ENCODE peak calls at places on chromosomes 5 and 9, in nine cellular contexts. R is thoracic aorta, P is H1, O is tibial nerve, E is adrenal gland, U is body of pancreas, K is MM.1S, C is pancreas, I is IMR-90. B is an unnamed sample.

GRCh38 chr5:106730912-106731311 is 939.8 kb downstream of the EFNA5 start:
- DNase-seq in R (no peak), P (no peak), O (no peak), E (no peak), U (no peak), K (no peak), C (no peak), I (no peak), B (no peak)

GRCh38 chr5:133820516-133820915 is 147.9 kb downstream of the C5orf15 start:
- DNase-seq in R (no peak), P (no peak), O (no peak), E (no peak), U (no peak), K (peak; percentile 1), C (no peak), I (no peak), B (peak; percentile 27)

GRCh38 chr5:132896685-132897084 is 23.2 kb downstream of the LEAP2 start:
- DNase-seq in R (no peak), P (no peak), O (no peak), E (no peak), U (no peak), K (peak; percentile 87), C (no peak), I (no peak), B (no peak)

GRCh38 chr5:94908889-94909480 is 290.5 kb downstream of the SLF1 start:
- DNase-seq in R (no peak), P (no peak), O (no peak), E (no peak), U (no peak), K (peak; percentile 53), C (no peak), I (peak; percentile 37), B (no peak)

GRCh38 chr5:157222506-157223230 is 42.0 kb downstream of the ITK start:
- DNase-seq in R (no peak), P (no peak), O (no peak), E (no peak), U (no peak), K (peak; percentile 26), C (no peak), I (peak; percentile 35), B (no peak)

GRCh38 chr5:14357861-14358260 is 214.7 kb downstream of the TRIO start:
- DNase-seq in R (no peak), P (peak; percentile 75), O (no peak), E (no peak), U (no peak), K (no peak), C (no peak), I (no peak), B (no peak)

GRCh38 chr5:134226441-134227192 is 744 bp upstream of the PPP2CA start:
- DNase-seq in R (no peak), P (no peak), O (peak; percentile 16), E (no peak), U (peak; percentile 92), K (peak; percentile 90), C (no peak), I (peak; percentile 54), B (no peak)

GRCh38 chr5:149228610-149229297 is 42.9 kb upstream of the AFAP1L1 start:
- DNase-seq in R (no peak), P (no peak), O (no peak), E (peak; percentile 72), U (peak; percentile 59), K (no peak), C (no peak), I (peak; percentile 92), B (no peak)

GRCh38 chr5:133475986-133476385 is 136.4 kb downstream of the FSTL4 start:
- DNase-seq in R (no peak), P (no peak), O (no peak), E (no peak), U (no peak), K (no peak), C (no peak), I (no peak), B (no peak)

GRCh38 chr5:72295539-72295938 is 24.5 kb downstream of the MRPS27 start:
- DNase-seq in R (no peak), P (no peak), O (no peak), E (no peak), U (no peak), K (no peak), C (no peak), I (no peak), B (no peak)

GRCh38 chr5:147756566-147756965 is 26.0 kb downstream of the JAKMIP2 start:
- DNase-seq in R (no peak), P (no peak), O (no peak), E (no peak), U (peak; percentile 8), K (peak; percentile 74), C (no peak), I (no peak), B (no peak)

GRCh38 chr9:93574091-93574899 is 2.1 kb upstream of the PHF2 start:
- DNase-seq in R (no peak), P (no peak), O (no peak), E (no peak), U (no peak), K (no peak), C (peak; percentile 1), I (no peak), B (no peak)

GRCh38 chr9:27548055-27548741 is 18.6 kb upstream of the MOB3B start:
- DNase-seq in R (no peak), P (no peak), O (no peak), E (no peak), U (peak; percentile 18), K (peak; percentile 6), C (no peak), I (peak; percentile 51), B (no peak)

GRCh38 chr5:135033026-135033861 is 784 bp downstream of the PITX1 start:
- DNase-seq in R (no peak), P (peak; percentile 72), O (no peak), E (peak; percentile 35), U (no peak), K (peak; percentile 60), C (no peak), I (peak; percentile 56), B (peak; percentile 79)

GRCh38 chr9:109242751-109243150 is 75.7 kb upstream of the FRRS1L start:
- DNase-seq in R (no peak), P (no peak), O (no peak), E (no peak), U (no peak), K (no peak), C (no peak), I (no peak), B (no peak)

DNA sequence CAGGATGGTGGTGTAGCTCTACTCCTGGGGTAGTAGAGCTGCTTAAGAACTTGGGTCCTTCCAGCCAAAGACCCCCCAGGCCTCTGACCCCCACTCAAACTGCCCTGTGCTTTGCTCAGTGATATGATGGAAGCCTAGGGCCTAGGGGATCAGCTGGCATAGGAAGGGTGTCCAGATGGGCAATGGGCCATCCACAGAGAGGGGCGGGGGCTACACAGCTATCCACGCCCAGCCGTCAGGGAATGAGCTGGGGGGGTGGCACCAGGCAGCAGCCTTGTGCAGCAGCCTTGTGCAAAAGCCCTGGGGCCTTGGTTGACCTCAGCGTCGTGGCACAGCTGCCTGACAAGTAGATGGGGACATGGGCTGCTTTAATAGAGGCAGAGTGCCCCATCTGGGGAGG is 43.1 kb downstream of the DAB2IP start:
- DNase-seq in R (no peak), P (no peak), O (no peak), E (no peak), U (no peak), K (no peak), C (no peak), I (no peak), B (no peak)
- H3K4me1 ChIP-seq in R (peaks cover 34% of the 10 kb centered on the region), P (peaks cover 6% of the 10 kb centered on the region), O (no peaks in the 10 kb centered on the region), E (peaks cover 6% of the 10 kb centered on the region), U (peaks cover 19% of the 10 kb centered on the region), K (no peaks in the 10 kb centered on the region), C (peaks cover under 1% of the 10 kb centered on the region), I (peaks cover 14% of the 10 kb centered on the region), B (peaks cover 20% of the 10 kb centered on the region)

DNA sequence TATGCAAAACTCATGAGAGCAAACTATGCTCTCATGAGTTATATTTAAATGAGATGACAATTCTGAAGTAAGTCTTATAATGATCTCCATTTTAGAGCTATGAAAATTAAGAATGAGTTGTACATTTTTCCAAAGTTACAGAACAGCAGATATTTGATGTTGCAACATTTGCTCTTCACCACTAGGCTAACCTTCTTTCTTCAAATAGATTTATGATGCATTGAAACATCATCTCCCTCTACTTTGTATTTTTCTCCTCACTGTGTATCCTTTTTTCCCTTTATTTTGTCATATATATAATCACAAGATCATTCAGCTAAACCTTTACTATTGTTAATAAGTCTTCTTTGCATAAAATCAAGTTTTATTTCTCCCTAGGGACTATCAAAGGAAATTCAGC is 497.7 kb upstream of the TYRP1 start:
- DNase-seq in R (no peak), P (no peak), O (no peak), E (no peak), U (no peak), K (no peak), C (no peak), I (no peak), B (no peak)
- TF ChIP-seq CTCF in R (no peak), P (no peak), O (no peak), E (no peak), U (no peak), K (no peak), C (no peak), I (no peak), B (no peak)

DNA sequence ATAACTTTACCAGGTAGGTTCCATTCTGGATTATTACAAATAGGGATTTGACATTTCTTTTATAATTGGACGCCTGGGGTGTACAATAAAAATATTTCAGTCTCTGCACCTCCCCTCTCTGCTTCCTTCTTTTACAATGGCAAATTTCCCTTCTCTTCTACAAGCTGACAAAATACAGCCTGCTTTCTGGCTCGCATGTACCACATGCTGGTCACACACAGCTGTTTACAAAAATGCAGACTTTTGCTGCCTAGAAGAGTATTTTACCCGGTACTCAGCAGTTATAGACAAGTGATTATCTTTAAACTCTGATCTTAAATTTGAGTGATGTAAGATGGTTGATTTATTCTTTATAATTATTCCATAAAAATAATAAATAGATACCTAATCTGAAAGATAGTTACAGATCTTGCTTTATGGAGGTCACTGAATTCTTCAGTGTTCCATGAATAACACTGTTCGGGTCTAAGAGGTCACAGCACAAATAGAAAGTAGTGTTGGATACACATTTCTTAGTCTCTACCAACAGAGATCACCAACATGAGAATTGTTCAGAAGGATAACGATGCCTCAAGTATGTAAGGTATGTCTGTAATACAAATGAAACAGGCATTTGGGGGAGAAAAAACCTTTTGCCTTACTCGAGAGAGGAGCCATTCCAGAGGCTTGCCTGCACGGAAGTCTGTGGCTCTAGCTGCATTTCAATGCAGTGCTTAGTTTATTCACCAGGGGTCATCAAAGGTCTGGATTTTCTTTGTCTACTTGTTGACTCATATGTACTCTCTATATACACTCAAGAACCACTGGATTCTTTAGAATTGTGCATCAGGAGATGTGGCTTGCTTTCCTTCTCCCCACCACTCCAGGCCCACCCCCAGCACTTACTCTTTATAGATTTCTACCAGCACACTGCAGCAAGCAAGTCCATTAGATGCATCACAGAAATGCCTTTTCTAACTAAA is 206.6 kb upstream of the RFX3 start:
- DNase-seq in R (no peak), P (no peak), O (no peak), E (peak; percentile 53), U (peak; percentile 74), K (peak; percentile 82), C (peak; percentile 26), I (peak; percentile 90), B (peak; percentile 63)
- H3K4me3 ChIP-seq in R (peak overlapping the region; percentile 28), P (no peak overlapping the region), O (peak overlapping the region; percentile 9), E (peak overlapping the region; percentile 5), U (no peak overlapping the region), K (peak overlapping the region; percentile 34), C (peak overlapping the region; percentile 9), I (peak overlapping the region; percentile 10), B (no peak overlapping the region)

DNA sequence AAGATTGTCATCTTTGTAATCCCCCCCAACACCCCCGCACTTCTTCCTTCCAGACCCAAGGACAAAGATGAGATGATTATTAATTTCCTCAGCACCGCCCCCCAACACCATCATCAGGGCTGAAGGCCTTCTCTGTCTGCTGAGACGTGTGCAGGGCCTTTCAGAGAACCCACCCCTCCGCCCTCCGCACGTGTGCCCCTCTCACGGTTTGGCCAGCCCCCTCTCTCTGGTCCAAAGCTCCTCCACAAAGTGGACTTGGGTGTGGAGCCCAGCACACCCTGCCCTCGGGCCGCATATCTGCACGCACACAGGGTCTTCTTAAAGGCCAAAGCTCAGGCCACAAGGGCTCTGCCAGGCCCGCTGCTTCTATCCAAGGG is 32.0 kb downstream of the PAX5 start:
- DNase-seq in R (no peak), P (no peak), O (no peak), E (no peak), U (no peak), K (no peak), C (no peak), I (no peak), B (no peak)
- H3K4me1 ChIP-seq in R (no peaks in the 10 kb centered on the region), P (peaks cover 8% of the 10 kb centered on the region), O (no peaks in the 10 kb centered on the region), E (no peaks in the 10 kb centered on the region), U (peaks cover 7% of the 10 kb centered on the region), K (peaks cover 15% of the 10 kb centered on the region), C (no peaks in the 10 kb centered on the region), I (no peaks in the 10 kb centered on the region), B (no peaks in the 10 kb centered on the region)